ENCODE peak calls at places on chromosomes 12 and 14, in nine cellular contexts. P is AG04449, G is HFFc6, N is mucosa of descending colon, B is fibroblast of mammary gland, C is spleen, H is natural killer cell, E is sigmoid colon, I is mammary epithelial cell. L is an unnamed sample.

GRCh38 chr14:101121399-101122113 is 218.0 kb upstream of the RTL1 start:
- DNase-seq in P (no peak), G (no peak), N (peak; percentile 36), B (no peak), C (peak; percentile 76), H (peak; percentile 12), E (peak; percentile 53), I (no peak), L (no peak)

GRCh38 chr12:57182918-57183575 is 33.5 kb upstream of the NXPH4 start:
- DNase-seq in P (no peak), G (peak; percentile 50), N (peak; percentile 70), B (peak; percentile 66), C (peak; percentile 91), H (peak; percentile 78), E (peak; percentile 88), I (peak; percentile 79), L (peak; percentile 90)

GRCh38 chr12:2017724-2018337 is 13.6 kb upstream of the DCP1B start:
- DNase-seq in P (no peak), G (no peak), N (no peak), B (no peak), C (no peak), H (no peak), E (no peak), I (no peak), L (no peak)

GRCh38 chr12:99235381-99235780 is 412.2 kb upstream of the GARIN6 start:
- DNase-seq in P (no peak), G (no peak), N (no peak), B (no peak), C (no peak), H (no peak), E (no peak), I (no peak), L (no peak)

GRCh38 chr14:58765843-58766242 is 128.1 kb downstream of the DACT1 start:
- DNase-seq in P (no peak), G (no peak), N (no peak), B (no peak), C (no peak), H (no peak), E (no peak), I (no peak), L (no peak)

GRCh38 chr12:38961683-38962082 is 56.3 kb upstream of the CPNE8 start:
- DNase-seq in P (no peak), G (no peak), N (no peak), B (no peak), C (no peak), H (no peak), E (no peak), I (no peak), L (no peak)

GRCh38 chr14:47917344-47917954 is 242.0 kb upstream of the MDGA2 start:
- DNase-seq in P (no peak), G (no peak), N (no peak), B (peak; percentile 10), C (no peak), H (no peak), E (no peak), I (peak; percentile 1), L (peak; percentile 15)

GRCh38 chr12:88946377-88946997 is 366.2 kb upstream of the KITLG start:
- DNase-seq in P (peak; percentile 56), G (peak; percentile 85), N (no peak), B (peak; percentile 84), C (no peak), H (no peak), E (no peak), I (peak; percentile 69), L (no peak)

GRCh38 chr12:122793685-122794106 is 19.3 kb downstream of the CCDC62 start:
- DNase-seq in P (no peak), G (peak; percentile 56), N (no peak), B (peak; percentile 71), C (no peak), H (no peak), E (no peak), I (peak; percentile 39), L (peak; percentile 9)

GRCh38 chr12:57899010-57899662 is 42.2 kb upstream of the ATP23 start:
- DNase-seq in P (no peak), G (peak; percentile 58), N (peak; percentile 79), B (peak; percentile 62), C (peak; percentile 92), H (peak; percentile 56), E (peak; percentile 86), I (peak; percentile 91), L (peak; percentile 96)

GRCh38 chr12:42504049-42504448 is 85.5 kb downstream of the PRICKLE1 start:
- DNase-seq in P (no peak), G (no peak), N (no peak), B (peak; percentile 29), C (no peak), H (no peak), E (no peak), I (no peak), L (no peak)

GRCh38 chr12:42213023-42213422 is 25.0 kb downstream of the YAF2 start:
- DNase-seq in P (no peak), G (no peak), N (no peak), B (peak; percentile 19), C (no peak), H (no peak), E (no peak), I (peak; percentile 72), L (no peak)

GRCh38 chr14:59428581-59429012 is 36.6 kb downstream of the GPR135 start:
- DNase-seq in P (no peak), G (peak; percentile 42), N (no peak), B (peak; percentile 94), C (no peak), H (no peak), E (no peak), I (peak; percentile 33), L (peak; percentile 16)

GRCh38 chr14:99996951-99997571 is 68.2 kb upstream of the EVL start:
- DNase-seq in P (peak; percentile 44), G (no peak), N (no peak), B (no peak), C (no peak), H (no peak), E (no peak), I (peak; percentile 68), L (no peak)

GRCh38 chr12:56029166-56029519 is 8.3 kb downstream of the IKZF4 start:
- DNase-seq in P (no peak), G (peak; percentile 62), N (no peak), B (peak; percentile 74), C (no peak), H (no peak), E (no peak), I (no peak), L (no peak)

GRCh38 chr14:77154421-77154820 is 12.8 kb upstream of the ZDHHC22 start:
- DNase-seq in P (no peak), G (no peak), N (no peak), B (no peak), C (peak; percentile 29), H (no peak), E (no peak), I (no peak), L (no peak)

GRCh38 chr12:106769078-106769477 is 5.4 kb upstream of the RIC8B start:
- DNase-seq in P (peak; percentile 26), G (no peak), N (no peak), B (peak; percentile 70), C (no peak), H (no peak), E (no peak), I (no peak), L (no peak)

GRCh38 chr14:105271224-105271890 is 23.0 kb downstream of the BTBD6 start:
- DNase-seq in P (no peak), G (no peak), N (peak; percentile 38), B (no peak), C (no peak), H (no peak), E (no peak), I (no peak), L (no peak)

GRCh38 chr12:88816201-88816600 is 235.9 kb upstream of the KITLG start:
- DNase-seq in P (no peak), G (peak; percentile 3), N (no peak), B (no peak), C (no peak), H (no peak), E (no peak), I (peak; percentile 26), L (no peak)

GRCh38 chr12:81337891-81338290 is 260.0 kb downstream of the ACSS3 start:
- DNase-seq in P (no peak), G (no peak), N (no peak), B (peak; percentile 7), C (no peak), H (no peak), E (no peak), I (no peak), L (no peak)
- TF ChIP-seq CTCF in P (no peak), G (no peak), N (no peak), B (no peak), C (no peak), H (no peak), E (no peak), I (no peak), L (no peak)

GRCh38 chr12:67531051-67531450 is 117.5 kb upstream of the DYRK2 start:
- DNase-seq in P (no peak), G (no peak), N (no peak), B (no peak), C (no peak), H (no peak), E (no peak), I (no peak), L (no peak)
- TF ChIP-seq CTCF in P (no peak), G (no peak), N (no peak), B (no peak), C (no peak), H (no peak), E (no peak), I (no peak), L (no peak)

DNA sequence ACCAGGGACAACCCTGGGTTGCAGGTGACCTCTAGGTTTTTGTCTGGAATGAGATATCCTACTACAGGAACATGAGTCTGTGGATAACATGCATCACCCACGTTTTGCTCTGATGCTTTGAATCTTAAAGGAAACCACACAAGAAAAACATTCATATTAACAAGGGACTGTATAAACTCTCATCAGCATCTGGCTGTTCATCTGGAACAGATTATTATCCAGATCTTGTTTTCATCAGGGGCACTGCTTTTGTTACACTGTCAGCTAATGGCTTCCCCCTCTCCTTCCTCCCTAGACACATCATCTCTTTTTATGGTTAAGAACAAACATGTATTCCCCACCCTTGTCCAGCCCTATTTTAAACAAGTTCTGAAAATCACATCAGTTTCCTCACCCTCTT is 1095.7 kb downstream of the AACS start:
- DNase-seq in P (no peak), G (no peak), N (no peak), B (no peak), C (no peak), H (no peak), E (no peak), I (no peak), L (no peak)
- TF ChIP-seq CTCF in P (no peak), G (no peak), N (no peak), B (no peak), C (no peak), H (no peak), E (no peak), I (no peak), L (no peak)

DNA sequence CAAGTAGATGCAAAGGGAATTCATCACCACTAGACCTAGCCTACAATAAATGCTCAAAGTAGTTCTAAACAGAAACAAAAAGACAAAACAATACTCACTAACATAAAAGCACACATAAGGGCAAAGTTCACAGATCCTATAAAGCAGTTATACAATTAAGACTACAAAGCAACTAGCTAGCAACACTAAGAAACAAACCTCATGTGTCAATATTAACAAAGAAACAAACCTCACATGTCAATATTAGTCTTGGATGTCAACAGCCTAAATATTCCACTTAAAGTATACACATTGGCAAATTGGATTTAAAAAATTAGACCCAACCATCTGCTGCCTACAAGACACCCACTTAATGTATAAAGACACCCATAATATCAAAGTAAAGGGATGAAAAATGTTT is 152.7 kb downstream of the KCNK10 start:
- DNase-seq in P (no peak), G (no peak), N (no peak), B (no peak), C (no peak), H (no peak), E (no peak), I (no peak), L (no peak)
- TF ChIP-seq CTCF in P (no peak), G (no peak), N (no peak), B (no peak), C (no peak), H (no peak), E (no peak), I (no peak), L (no peak)